ENCODE peak calls at places on chromosomes 4 and X, in six cellular contexts. P is suprapubic skin, Y is ovary, X is A549, N is sigmoid colon, H is tibial nerve. E is an unnamed sample.

GRCh38 chr4:87745058-87745842 is 54.1 kb upstream of the IBSP start:
- DNase-seq in P (no peak), Y (no peak), X (no peak), N (no peak), H (no peak), E (no peak)

GRCh38 chr4:83255584-83255983 is 29.0 kb downstream of the COQ2 start:
- DNase-seq in P (no peak), Y (no peak), X (peak; percentile 32), N (no peak), H (no peak), E (no peak)

GRCh38 chr4:81165853-81166430 is 49.1 kb downstream of the PRKG2 start:
- DNase-seq in P (peak; percentile 72), Y (no peak), X (no peak), N (no peak), H (no peak), E (no peak)

GRCh38 chrX:17860179-17860780 is 818 bp downstream of the RAI2 start:
- DNase-seq in P (no peak), Y (peak; percentile 50), X (no peak), N (peak; percentile 70), H (no peak), E (no peak)

GRCh38 chr4:174828845-174829701 is at the start of gene GLRA3:
- DNase-seq in P (no peak), Y (no peak), X (peak; percentile 67), N (no peak), H (no peak), E (peak; percentile 36)

GRCh38 chr4:187075514-187075913 is 351.9 kb upstream of the FAT1 start:
- DNase-seq in P (no peak), Y (no peak), X (no peak), N (no peak), H (no peak), E (no peak)

GRCh38 chr4:635851-636627 is 10.7 kb downstream of the PDE6B start:
- DNase-seq in P (peak; percentile 49), Y (no peak), X (no peak), N (peak; percentile 46), H (no peak), E (no peak)

GRCh38 chr4:23237771-23238170 is 545.0 kb downstream of the GBA3 start:
- DNase-seq in P (no peak), Y (no peak), X (no peak), N (no peak), H (no peak), E (peak; percentile 65)

GRCh38 chr4:6951880-6952381 is 42.3 kb downstream of the TBC1D14 start:
- DNase-seq in P (peak; percentile 56), Y (no peak), X (no peak), N (peak; percentile 42), H (no peak), E (no peak)

GRCh38 chr4:69830529-69831269 is 29.2 kb downstream of the SULT1E1 start:
- DNase-seq in P (no peak), Y (no peak), X (no peak), N (no peak), H (no peak), E (peak; percentile 47)

GRCh38 chr4:17325098-17325497 is 186.8 kb downstream of the QDPR start:
- DNase-seq in P (no peak), Y (no peak), X (no peak), N (no peak), H (no peak), E (no peak)

GRCh38 chrX:73214366-73215094 is at the start of gene NAP1L2:
- DNase-seq in P (no peak), Y (peak; percentile 34), X (peak; percentile 22), N (peak; percentile 71), H (no peak), E (no peak)

GRCh38 chr4:113404846-113405245 is 355.4 kb downstream of the ANK2 start:
- DNase-seq in P (no peak), Y (no peak), X (no peak), N (no peak), H (no peak), E (no peak)

GRCh38 chrX:133249659-133250058 is 31.5 kb upstream of the TFDP3 start:
- DNase-seq in P (no peak), Y (no peak), X (peak; percentile 2), N (no peak), H (no peak), E (no peak)
- TF ChIP-seq POLR2A in P (no peak), Y (no peak), X (no peak), N (no peak), H (no peak), E (no peak)

DNA sequence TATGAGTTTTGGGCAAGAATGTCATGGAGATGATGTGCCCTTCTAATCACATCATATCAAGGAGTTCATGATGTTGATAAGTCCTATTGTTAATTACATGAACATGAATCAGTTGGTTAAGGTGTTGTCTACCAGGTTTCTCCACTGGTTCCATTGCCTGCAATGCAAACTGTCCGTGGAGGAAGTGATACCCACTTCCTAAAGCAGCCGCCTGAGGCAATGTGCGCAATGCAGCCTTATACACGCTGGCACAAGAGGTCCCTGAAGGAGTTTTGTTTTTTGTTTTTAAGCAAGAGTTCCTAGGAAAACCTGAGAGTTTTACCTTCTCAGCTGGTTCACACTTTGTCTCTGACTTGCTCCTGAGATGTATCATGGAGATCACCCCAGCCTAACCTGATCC is 5.9 kb upstream of the GPKOW start:
- DNase-seq in P (no peak), Y (no peak), X (no peak), N (no peak), H (no peak), E (no peak)
- TF ChIP-seq EP300 in P (no peak), Y (no peak), X (no peak), N (no peak), H (no peak), E (no peak)

DNA sequence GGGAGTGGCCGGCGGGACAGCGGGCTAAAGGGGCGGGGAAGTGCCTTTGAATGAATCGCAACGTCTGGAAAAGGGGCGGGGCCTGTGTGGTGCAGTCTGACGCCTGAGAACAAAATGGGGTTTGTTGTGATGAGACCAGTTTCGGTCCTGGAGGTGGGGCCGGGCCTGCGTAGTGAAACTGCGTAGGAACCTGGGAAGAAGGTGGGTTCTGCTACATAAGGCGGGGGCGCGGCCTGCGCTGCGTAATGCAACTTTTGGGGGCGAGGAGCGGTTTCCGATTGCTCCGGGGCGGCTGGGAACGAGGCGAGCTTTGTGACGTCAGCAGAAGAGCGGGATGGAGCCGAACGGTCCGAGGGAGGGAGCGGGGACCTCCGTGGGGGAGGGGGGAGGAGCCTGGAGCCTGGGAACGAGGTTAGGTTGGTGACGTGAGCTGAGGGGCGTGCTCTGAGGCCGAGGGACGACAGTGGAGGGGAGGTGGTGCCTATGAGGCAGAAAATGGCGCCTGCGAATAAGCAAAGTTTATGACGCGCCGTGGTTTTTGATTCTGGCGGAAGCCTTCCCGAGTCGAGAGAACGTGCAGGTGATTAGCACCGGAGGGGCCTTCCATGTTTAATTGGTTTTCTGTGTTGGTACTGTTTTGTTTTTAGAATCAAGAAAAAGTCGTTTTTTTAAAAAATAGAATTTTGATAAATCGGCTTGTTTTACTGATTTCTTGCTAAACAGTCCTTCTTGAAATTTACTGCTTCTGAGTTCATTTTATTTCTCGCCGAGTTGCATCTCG is 714 bp downstream of the USP11 start:
- DNase-seq in P (peak; percentile 97), Y (peak; percentile 96), X (peak; percentile 81), N (peak; percentile 98), H (peak; percentile 91), E (peak; percentile 93)
- TF ChIP-seq POLR2A in P (no peak), Y (peak; percentile 32), X (peak; percentile 32), N (no peak), H (peak; percentile 39), E (peak; percentile 65)

GRCh38 chr4:168713193-168713592 is 216.3 kb downstream of the PALLD start:
- DNase-seq in P (no peak), Y (no peak), X (no peak), N (no peak), H (no peak), E (no peak)

GRCh38 chr4:168717852-168718251 is 221.0 kb downstream of the PALLD start:
- DNase-seq in P (no peak), Y (no peak), X (no peak), N (no peak), H (no peak), E (no peak)

GRCh38 chr4:168715889-168716288 is 219.0 kb downstream of the PALLD start:
- DNase-seq in P (no peak), Y (no peak), X (no peak), N (no peak), H (no peak), E (no peak)

GRCh38 chr4:168719725-168720124 is 222.9 kb downstream of the PALLD start:
- DNase-seq in P (no peak), Y (no peak), X (no peak), N (no peak), H (no peak), E (no peak)

GRCh38 chr4:168716411-168717129 is 219.7 kb downstream of the PALLD start:
- DNase-seq in P (no peak), Y (no peak), X (no peak), N (no peak), H (no peak), E (no peak)
- TF ChIP-seq EP300 in P (peak; percentile 92), Y (peak; percentile 80), X (no peak), N (peak; percentile 98), H (peak; percentile 36), E (peak; percentile 72)

GRCh38 chr4:3294401-3295241 is 1.8 kb downstream of the RGS12 start:
- DNase-seq in P (no peak), Y (no peak), X (no peak), N (no peak), H (no peak), E (peak; percentile 25)

GRCh38 chr4:3291411-3291968 is 1.3 kb upstream of the RGS12 start:
- DNase-seq in P (no peak), Y (peak; percentile 43), X (no peak), N (no peak), H (no peak), E (peak; percentile 53)

GRCh38 chr4:3291969-3292570 is 751 bp upstream of the RGS12 start:
- DNase-seq in P (peak; percentile 83), Y (peak; percentile 72), X (peak; percentile 36), N (peak; percentile 82), H (no peak), E (peak; percentile 75)

GRCh38 chr4:3293410-3294391 is 880 bp downstream of the RGS12 start:
- DNase-seq in P (no peak), Y (peak; percentile 63), X (no peak), N (no peak), H (no peak), E (peak; percentile 22)

DNA sequence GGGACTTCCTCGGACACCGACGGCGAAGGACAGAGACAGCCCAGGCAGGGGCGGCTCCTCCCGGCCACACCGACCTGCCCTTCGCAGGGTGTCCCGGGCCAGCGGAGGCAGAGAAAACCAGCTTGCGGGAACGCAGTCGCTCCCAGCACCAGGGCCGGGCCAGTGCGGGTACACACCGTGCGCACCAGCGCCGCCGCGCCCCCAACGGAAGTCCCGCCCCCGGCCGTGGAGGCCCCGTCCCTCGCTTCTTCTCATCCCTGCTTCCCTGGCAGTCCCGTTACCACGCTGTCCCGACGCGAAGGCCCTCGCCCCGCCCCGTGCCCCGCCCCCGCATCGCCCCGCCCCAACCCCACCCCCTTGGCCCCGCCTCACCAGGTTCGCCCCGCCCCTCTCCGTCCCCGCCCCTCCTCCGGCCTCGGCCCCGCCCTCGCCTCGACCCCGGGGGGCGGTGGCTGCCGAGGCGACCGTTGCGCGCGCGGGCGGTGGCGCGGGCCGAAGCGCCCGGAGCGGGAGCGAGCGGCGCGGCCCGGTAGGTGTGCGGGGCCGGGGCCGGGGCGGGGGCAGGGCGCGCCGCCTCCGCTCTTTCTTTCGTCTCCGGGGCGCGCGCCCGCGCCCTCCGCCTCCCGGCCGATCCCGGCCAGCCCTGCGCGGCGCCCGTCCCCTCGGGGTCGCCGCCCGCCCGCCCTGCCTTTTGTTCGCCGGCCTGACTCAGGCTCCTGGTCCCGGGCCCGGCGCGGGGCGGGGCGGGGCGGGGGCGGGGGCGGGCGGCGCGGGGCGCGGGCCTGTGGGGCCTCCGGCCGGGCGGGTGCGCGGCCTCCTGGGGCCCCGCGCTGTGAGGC is at the start of gene RGS12:
- DNase-seq in P (peak; percentile 97), Y (peak; percentile 97), X (peak; percentile 87), N (peak; percentile 98), H (peak; percentile 90), E (peak; percentile 95)
- TF ChIP-seq POLR2A in P (peak; percentile 80), Y (peak; percentile 86), X (peak; percentile 75), N (peak; percentile 91), H (peak; percentile 74), E (no peak)

E was measured in stomach.